ENCODE peak calls at places on chromosomes 7 and 10, in ten cellular contexts. One of them, this sample, is unnamed.
A peak's percentile ranks its signal among the peaks of the same experiment; 100 is the strongest.

GRCh38 chr7:130397056-130397455 is 16.8 kb downstream of the CPA1 start:
- DNase-seq in IMR-90: no peak
- DNase-seq in HEK293T: no peak
- DNase-seq in neural crest cell: no peak
- DNase-seq in PC-3: no peak
- DNase-seq in GM19239: no peak
- DNase-seq in AG20443: no peak
- DNase-seq in choroid plexus epithelial cell: no peak
- DNase-seq in amniotic stem cell: no peak
- DNase-seq in activated T-cell treated with anti-CD3 and anti-CD28 coated beads for 4 hours: no peak
- DNase-seq in this sample: no peak

GRCh38 chr10:130466271-130466997 is 330.2 kb downstream of the GLRX3 start:
- DNase-seq in IMR-90: no peak
- DNase-seq in HEK293T: no peak
- DNase-seq in neural crest cell: no peak
- DNase-seq in PC-3: no peak
- DNase-seq in GM19239: no peak
- DNase-seq in AG20443: no peak
- DNase-seq in choroid plexus epithelial cell: no peak
- DNase-seq in amniotic stem cell: no peak
- DNase-seq in activated T-cell treated with anti-CD3 and anti-CD28 coated beads for 4 hours: no peak
- DNase-seq in this sample: no peak

GRCh38 chr10:30935078-30935477 is 96.6 kb downstream of the ZNF438 start:
- DNase-seq in IMR-90: no peak
- DNase-seq in HEK293T: no peak
- DNase-seq in neural crest cell: no peak
- DNase-seq in PC-3: no peak
- DNase-seq in GM19239: no peak
- DNase-seq in AG20443: no peak
- DNase-seq in choroid plexus epithelial cell: no peak
- DNase-seq in amniotic stem cell: no peak
- DNase-seq in activated T-cell treated with anti-CD3 and anti-CD28 coated beads for 4 hours: no peak
- DNase-seq in this sample: no peak

GRCh38 chr10:4334853-4335252 is 491.2 kb upstream of the AKR1E2 start:
- DNase-seq in IMR-90: no peak
- DNase-seq in HEK293T: no peak
- DNase-seq in neural crest cell: no peak
- DNase-seq in PC-3: no peak
- DNase-seq in GM19239: no peak
- DNase-seq in AG20443: no peak
- DNase-seq in choroid plexus epithelial cell: no peak
- DNase-seq in amniotic stem cell: no peak
- DNase-seq in activated T-cell treated with anti-CD3 and anti-CD28 coated beads for 4 hours: no peak
- DNase-seq in this sample: no peak

GRCh38 chr7:101936612-101937231 is 119.3 kb downstream of the CUX1 start:
- DNase-seq in IMR-90: peak; percentile 33
- DNase-seq in HEK293T: no peak
- DNase-seq in neural crest cell: no peak
- DNase-seq in PC-3: no peak
- DNase-seq in GM19239: no peak
- DNase-seq in AG20443: peak; percentile 72
- DNase-seq in choroid plexus epithelial cell: peak; percentile 65
- DNase-seq in amniotic stem cell: no peak
- DNase-seq in activated T-cell treated with anti-CD3 and anti-CD28 coated beads for 4 hours: no peak
- DNase-seq in this sample: no peak

GRCh38 chr7:2967705-2968104 is 76.0 kb downstream of the CARD11 start:
- DNase-seq in IMR-90: no peak
- DNase-seq in HEK293T: peak; percentile 3
- DNase-seq in neural crest cell: no peak
- DNase-seq in PC-3: no peak
- DNase-seq in GM19239: no peak
- DNase-seq in AG20443: no peak
- DNase-seq in choroid plexus epithelial cell: no peak
- DNase-seq in amniotic stem cell: no peak
- DNase-seq in activated T-cell treated with anti-CD3 and anti-CD28 coated beads for 4 hours: no peak
- DNase-seq in this sample: no peak

GRCh38 chr7:146658604-146659003 is 542.0 kb downstream of the CNTNAP2 start:
- DNase-seq in IMR-90: no peak
- DNase-seq in HEK293T: no peak
- DNase-seq in neural crest cell: no peak
- DNase-seq in PC-3: no peak
- DNase-seq in GM19239: no peak
- DNase-seq in AG20443: no peak
- DNase-seq in choroid plexus epithelial cell: peak; percentile 59
- DNase-seq in amniotic stem cell: no peak
- DNase-seq in activated T-cell treated with anti-CD3 and anti-CD28 coated beads for 4 hours: no peak
- DNase-seq in this sample: no peak

GRCh38 chr10:57627642-57628178 is 640.0 kb downstream of the IPMK start:
- DNase-seq in IMR-90: no peak
- DNase-seq in HEK293T: no peak
- DNase-seq in neural crest cell: no peak
- DNase-seq in PC-3: no peak
- DNase-seq in GM19239: no peak
- DNase-seq in AG20443: no peak
- DNase-seq in choroid plexus epithelial cell: no peak
- DNase-seq in amniotic stem cell: no peak
- DNase-seq in activated T-cell treated with anti-CD3 and anti-CD28 coated beads for 4 hours: no peak
- DNase-seq in this sample: no peak